ENCODE peak calls at places on chromosomes 16 and 17, in four cellular contexts. One of them, this sample, is unnamed.

GRCh38 chr17:82217530-82218204 is 5.0 kb upstream of the CCDC57 start:
- DNase-seq in fibroblast of lung: peak; percentile 86
- DNase-seq in Calu3: peak; percentile 83
- DNase-seq in T-helper 17 cell: no peak
- DNase-seq in this sample: no peak

GRCh38 chr17:10661377-10661906 is 4.3 kb upstream of the MYH3 start:
- DNase-seq in fibroblast of lung: no peak
- DNase-seq in Calu3: no peak
- DNase-seq in T-helper 17 cell: no peak
- DNase-seq in this sample: no peak

GRCh38 chr16:4608704-4608980 is 6.0 kb downstream of the UBALD1 start:
- DNase-seq in fibroblast of lung: no peak
- DNase-seq in Calu3: no peak
- DNase-seq in T-helper 17 cell: no peak
- DNase-seq in this sample: no peak

GRCh38 chr16:67154578-67155304 is 3.9 kb upstream of the B3GNT9 start:
- DNase-seq in fibroblast of lung: no peak
- DNase-seq in Calu3: no peak
- DNase-seq in T-helper 17 cell: no peak
- DNase-seq in this sample: no peak

GRCh38 chr17:31002047-31002446 is 31.2 kb downstream of the RNF135 start:
- DNase-seq in fibroblast of lung: no peak
- DNase-seq in Calu3: no peak
- DNase-seq in T-helper 17 cell: no peak
- DNase-seq in this sample: no peak

GRCh38 chr17:45851464-45851863 is 6.8 kb downstream of the SPPL2C start:
- DNase-seq in fibroblast of lung: no peak
- DNase-seq in Calu3: no peak
- DNase-seq in T-helper 17 cell: no peak
- DNase-seq in this sample: no peak

GRCh38 chr17:41925991-41926590 is 4.3 kb upstream of the ODAD4 start:
- DNase-seq in fibroblast of lung: peak; percentile 30
- DNase-seq in Calu3: no peak
- DNase-seq in T-helper 17 cell: no peak
- DNase-seq in this sample: no peak

GRCh38 chr17:73290399-73291259 is 21.2 kb downstream of the CDC42EP4 start:
- DNase-seq in fibroblast of lung: no peak
- DNase-seq in Calu3: no peak
- DNase-seq in T-helper 17 cell: no peak
- DNase-seq in this sample: no peak

GRCh38 chr17:31537558-31537957 is 146.1 kb downstream of the RAB11FIP4 start:
- DNase-seq in fibroblast of lung: no peak
- DNase-seq in Calu3: no peak
- DNase-seq in T-helper 17 cell: no peak
- DNase-seq in this sample: no peak